ENCODE peak calls at places on chromosomes 2 and 18, in four cellular contexts. Q is GM03348, V is foreskin fibroblast, W is HT-29. A is an unnamed sample.
A peak's percentile ranks its signal among the peaks of the same experiment; 100 is the strongest.

GRCh38 chr2:229818230-229818629 is 103.6 kb downstream of the TRIP12 start:
- DNase-seq in Q (no peak), V (no peak), W (no peak), A (no peak)

GRCh38 chr2:28644760-28645159 is 106.9 kb upstream of the PPP1CB start:
- DNase-seq in Q (no peak), V (no peak), W (no peak), A (no peak)

GRCh38 chr18:24560511-24560981 is 100.1 kb downstream of the HRH4 start:
- DNase-seq in Q (no peak), V (no peak), W (no peak), A (no peak)

GRCh38 chr2:73588177-73588576 is 54.0 kb downstream of the NAT8 start:
- DNase-seq in Q (no peak), V (no peak), W (no peak), A (no peak)

GRCh38 chr2:75570948-75571729 is 10.4 kb upstream of the EVA1A start:
- DNase-seq in Q (peak; percentile 19), V (peak; percentile 39), W (no peak), A (no peak)

GRCh38 chr2:215454519-215454918 is 18.7 kb upstream of the FN1 start:
- DNase-seq in Q (peak; percentile 42), V (peak; percentile 75), W (peak; percentile 63), A (peak; percentile 15)

GRCh38 chr2:127400897-127401756 is 13.4 kb upstream of the MAP3K2 start:
- DNase-seq in Q (no peak), V (peak; percentile 59), W (peak; percentile 89), A (no peak)

GRCh38 chr18:77478619-77479018 is 229.0 kb downstream of the GALR1 start:
- DNase-seq in Q (no peak), V (peak; percentile 19), W (no peak), A (peak; percentile 13)

GRCh38 chr18:53906681-53907080 is 317.8 kb downstream of the MBD2 start:
- DNase-seq in Q (peak; percentile 39), V (peak; percentile 1), W (no peak), A (no peak)

GRCh38 chr2:109005686-109006204 is 16.7 kb upstream of the EDAR start:
- DNase-seq in Q (peak; percentile 20), V (no peak), W (no peak), A (no peak)

GRCh38 chr2:170332676-170333402 is 154.9 kb downstream of the MYO3B start:
- DNase-seq in Q (no peak), V (no peak), W (no peak), A (no peak)

GRCh38 chr2:36356199-36356989 is 816 bp downstream of the CRIM1 start:
- DNase-seq in Q (peak; percentile 43), V (peak; percentile 70), W (peak; percentile 51), A (no peak)

GRCh38 chr2:2181505-2181904 is 149.6 kb downstream of the MYT1L start:
- DNase-seq in Q (no peak), V (no peak), W (no peak), A (no peak)

GRCh38 chr2:142874293-142874814 is 3.1 kb upstream of the KYNU start:
- DNase-seq in Q (peak; percentile 24), V (peak; percentile 93), W (peak; percentile 81), A (peak; percentile 77)

GRCh38 chr2:241854342-241855244 is 4.1 kb downstream of the PDCD1 start:
- DNase-seq in Q (no peak), V (no peak), W (no peak), A (no peak)

GRCh38 chr2:169891593-169892298 is 64.5 kb downstream of the UBR3 start:
- DNase-seq in Q (no peak), V (peak; percentile 39), W (peak; percentile 37), A (peak; percentile 44)

GRCh38 chr2:29114841-29115609 is at the start of gene CLIP4:
- DNase-seq in Q (peak; percentile 95), V (peak; percentile 88), W (peak; percentile 54), A (no peak)

GRCh38 chr2:50746526-50746925 is 285.4 kb downstream of the NRXN1 start:
- DNase-seq in Q (peak; percentile 4), V (peak; percentile 4), W (peak; percentile 51), A (no peak)

GRCh38 chr18:58858591-58859468 is 5.8 kb upstream of the ZNF532 start:
- DNase-seq in Q (peak; percentile 65), V (peak; percentile 59), W (no peak), A (no peak)

GRCh38 chr2:120326048-120326447 is 19.9 kb upstream of the INHBB start:
- DNase-seq in Q (no peak), V (no peak), W (no peak), A (no peak)

GRCh38 chr2:85730686-85731085 is 23.1 kb upstream of the ATOH8 start:
- DNase-seq in Q (no peak), V (no peak), W (no peak), A (no peak)

GRCh38 chr2:102032368-102033027 is 40.7 kb downstream of the IL1R2 start:
- DNase-seq in Q (no peak), V (no peak), W (no peak), A (peak; percentile 60)

GRCh38 chr2:226234187-226234586 is 565.4 kb downstream of the IRS1 start:
- DNase-seq in Q (no peak), V (no peak), W (no peak), A (no peak)

GRCh38 chr2:208189782-208190181 is at the start of gene C2orf80:
- DNase-seq in Q (no peak), V (no peak), W (no peak), A (no peak)

GRCh38 chr2:239439383-239440315 is 38.8 kb upstream of the HDAC4 start:
- DNase-seq in Q (no peak), V (peak; percentile 50), W (no peak), A (no peak)

GRCh38 chr2:168461178-168461941 is 5.3 kb downstream of the CERS6 start:
- DNase-seq in Q (no peak), V (no peak), W (no peak), A (no peak)

GRCh38 chr18:73006331-73006730 is 138.5 kb upstream of the NETO1 start:
- DNase-seq in Q (no peak), V (no peak), W (no peak), A (no peak)

GRCh38 chr2:166653185-166653813 is 159.2 kb upstream of the SCN7A start:
- DNase-seq in Q (no peak), V (peak; percentile 77), W (peak; percentile 53), A (no peak)

A was measured in LNCaP clone FGC.